ENCODE peak calls at places on chromosomes 4 and X, in nine cellular contexts. M, N, S, Q, O, W, A, Y and U are unnamed samples.

GRCh38 chrX:136789856-136790255 is 9.1 kb upstream of the ARHGEF6 start:
- DNase-seq in M (no peak), N (no peak), S (no peak), Q (no peak), O (no peak), W (no peak), A (no peak), Y (no peak), U (no peak)

GRCh38 chr4:52853351-52853750 is 8.8 kb upstream of the RASL11B start:
- DNase-seq in M (no peak), N (no peak), S (no peak), Q (no peak), O (no peak), W (no peak), A (no peak), Y (no peak), U (no peak)

GRCh38 chrX:43557792-43558191 is 98.3 kb upstream of the MAOA start:
- DNase-seq in M (peak), N (peak), S (peak), Q (peak), O (peak), W (peak), A (peak), Y (peak), U (no peak)

GRCh38 chr4:61294001-61294400 is 93.9 kb downstream of the ADGRL3 start:
- DNase-seq in M (no peak), N (no peak), S (no peak), Q (no peak), O (no peak), W (no peak), A (peak), Y (no peak), U (no peak)

GRCh38 chr4:94533405-94534223 is 81.9 kb downstream of the PDLIM5 start:
- DNase-seq in M (no peak), N (no peak), S (peak), Q (no peak), O (no peak), W (no peak), A (no peak), Y (no peak), U (no peak)

GRCh38 chr4:131650951-131651350 is 1498.1 kb upstream of the PCDH10 start:
- DNase-seq in M (no peak), N (no peak), S (no peak), Q (no peak), O (no peak), W (no peak), A (no peak), Y (no peak), U (no peak)

GRCh38 chr4:131258361-131258760 is 1890.7 kb upstream of the PCDH10 start:
- DNase-seq in M (no peak), N (no peak), S (no peak), Q (no peak), O (no peak), W (no peak), A (no peak), Y (no peak), U (no peak)

GRCh38 chr4:176451441-176451840 is 131.7 kb downstream of the SPCS3 start:
- DNase-seq in M (no peak), N (no peak), S (no peak), Q (no peak), O (no peak), W (no peak), A (no peak), Y (no peak), U (no peak)

GRCh38 chrX:129771266-129771995 is 8.3 kb upstream of the SASH3 start:
- DNase-seq in M (no peak), N (no peak), S (no peak), Q (no peak), O (no peak), W (no peak), A (no peak), Y (no peak), U (no peak)

GRCh38 chr4:70938087-70938486 is 35.9 kb downstream of the MOB1B start:
- DNase-seq in M (no peak), N (no peak), S (no peak), Q (no peak), O (peak), W (no peak), A (no peak), Y (no peak), U (no peak)

DNA sequence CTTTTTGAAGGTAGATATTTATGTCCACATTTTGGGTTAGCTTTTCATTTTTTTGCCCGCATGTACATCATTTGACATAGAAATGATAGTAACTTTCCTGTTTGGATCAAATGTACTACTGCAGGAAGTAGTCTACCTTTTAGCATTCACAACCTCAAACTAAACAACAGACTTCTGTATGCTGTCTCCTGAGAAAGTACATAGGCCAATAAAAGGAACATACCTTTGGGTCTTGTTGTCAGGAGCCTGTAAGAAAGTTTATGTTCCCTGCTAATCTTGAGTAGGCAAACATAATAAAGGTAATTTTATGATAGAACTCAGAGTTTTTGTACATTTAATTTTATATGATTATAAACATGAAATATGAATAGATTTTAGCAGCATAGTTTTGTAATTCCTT is 54.2 kb downstream of the STAG2 start:
- DNase-seq in M (no peak), N (no peak), S (no peak), Q (no peak), O (no peak), W (no peak), A (no peak), Y (no peak), U (no peak)
- TF ChIP-seq POLR2AphosphoS5 in M (no peak), N (no peak), S (no peak), Q (no peak), O (no peak), W (no peak), A (no peak), Y (no peak), U (no peak)

GRCh38 chr4:118994030-118994429 is 105.4 kb downstream of the SYNPO2 start:
- DNase-seq in M (peak), N (no peak), S (no peak), Q (no peak), O (no peak), W (peak), A (no peak), Y (no peak), U (no peak)
- TF ChIP-seq POLR2AphosphoS5 in M (peak), N (no peak), S (no peak), Q (no peak), O (no peak), W (peak), A (no peak), Y (no peak), U (no peak)

GRCh38 chr4:15457401-15458201 is 12.1 kb upstream of the CC2D2A start:
- DNase-seq in M (no peak), N (no peak), S (peak), Q (peak), O (peak), W (no peak), A (no peak), Y (no peak), U (peak)

GRCh38 chr4:15451866-15452765 is 17.6 kb upstream of the CC2D2A start:
- DNase-seq in M (peak), N (no peak), S (no peak), Q (no peak), O (no peak), W (no peak), A (no peak), Y (no peak), U (no peak)

GRCh38 chr4:15459706-15460105 is 10.0 kb upstream of the CC2D2A start:
- DNase-seq in M (no peak), N (no peak), S (no peak), Q (no peak), O (no peak), W (no peak), A (no peak), Y (no peak), U (no peak)

GRCh38 chr4:15451181-15451865 is 18.4 kb upstream of the CC2D2A start:
- DNase-seq in M (no peak), N (no peak), S (peak), Q (no peak), O (no peak), W (no peak), A (no peak), Y (no peak), U (no peak)

GRCh38 chr4:15455290-15455689 is 14.4 kb upstream of the CC2D2A start:
- DNase-seq in M (peak), N (no peak), S (no peak), Q (no peak), O (no peak), W (peak), A (peak), Y (no peak), U (no peak)
- TF ChIP-seq POLR2AphosphoS5 in M (peak), N (no peak), S (no peak), Q (no peak), O (no peak), W (no peak), A (peak), Y (no peak), U (no peak)

GRCh38 chrX:16603822-16604221 is 46.1 kb upstream of the S100G start:
- DNase-seq in M (no peak), N (no peak), S (peak), Q (no peak), O (no peak), W (no peak), A (no peak), Y (no peak), U (no peak)

GRCh38 chrX:16604300-16604699 is 45.7 kb upstream of the S100G start:
- DNase-seq in M (no peak), N (no peak), S (peak), Q (no peak), O (no peak), W (no peak), A (no peak), Y (no peak), U (no peak)

GRCh38 chrX:16606142-16606720 is 43.7 kb upstream of the S100G start:
- DNase-seq in M (no peak), N (no peak), S (no peak), Q (no peak), O (no peak), W (no peak), A (no peak), Y (no peak), U (no peak)

DNA sequence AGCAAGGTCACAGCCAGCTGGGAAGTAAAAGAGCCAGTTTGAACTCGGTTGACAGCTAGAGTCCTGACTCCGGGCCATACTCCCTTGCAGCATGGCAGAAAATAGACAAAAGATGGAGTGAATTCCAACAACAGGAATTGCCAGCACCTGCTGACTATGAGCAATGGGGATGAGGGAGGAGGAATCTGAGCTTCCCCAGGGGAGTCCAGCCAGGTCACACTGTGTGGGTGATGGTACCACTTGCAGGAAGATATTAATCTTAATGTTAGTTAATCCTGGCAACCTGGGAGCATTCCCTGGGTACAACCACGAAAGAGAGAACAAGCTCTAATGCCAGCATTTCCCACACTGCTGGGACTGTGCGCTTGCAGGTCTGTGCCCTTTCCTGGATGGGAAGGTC is 48.1 kb upstream of the S100G start:
- DNase-seq in M (no peak), N (no peak), S (no peak), Q (no peak), O (no peak), W (no peak), A (no peak), Y (no peak), U (no peak)
- TF ChIP-seq POLR2AphosphoS5 in M (no peak), N (no peak), S (no peak), Q (no peak), O (no peak), W (no peak), A (no peak), Y (no peak), U (no peak)

GRCh38 chrX:13092455-13092941 is 48.1 kb upstream of the FAM9C start:
- DNase-seq in M (peak), N (no peak), S (no peak), Q (peak), O (no peak), W (peak), A (peak), Y (no peak), U (no peak)
- TF ChIP-seq POLR2AphosphoS5 in M (no peak), N (no peak), S (no peak), Q (no peak), O (no peak), W (peak), A (no peak), Y (no peak), U (no peak)

GRCh38 chrX:118614150-118614549 is 113.3 kb upstream of the IL13RA1 start:
- DNase-seq in M (no peak), N (no peak), S (no peak), Q (no peak), O (no peak), W (no peak), A (no peak), Y (no peak), U (no peak)

GRCh38 chrX:118612290-118612689 is 115.1 kb upstream of the IL13RA1 start:
- DNase-seq in M (no peak), N (no peak), S (no peak), Q (no peak), O (no peak), W (no peak), A (no peak), Y (no peak), U (no peak)

GRCh38 chrX:118615141-118615540 is 112.3 kb upstream of the IL13RA1 start:
- DNase-seq in M (no peak), N (no peak), S (no peak), Q (no peak), O (no peak), W (no peak), A (no peak), Y (no peak), U (no peak)
- TF ChIP-seq POLR2AphosphoS5 in M (no peak), N (no peak), S (no peak), Q (no peak), O (no peak), W (no peak), A (no peak), Y (no peak), U (no peak)

DNA sequence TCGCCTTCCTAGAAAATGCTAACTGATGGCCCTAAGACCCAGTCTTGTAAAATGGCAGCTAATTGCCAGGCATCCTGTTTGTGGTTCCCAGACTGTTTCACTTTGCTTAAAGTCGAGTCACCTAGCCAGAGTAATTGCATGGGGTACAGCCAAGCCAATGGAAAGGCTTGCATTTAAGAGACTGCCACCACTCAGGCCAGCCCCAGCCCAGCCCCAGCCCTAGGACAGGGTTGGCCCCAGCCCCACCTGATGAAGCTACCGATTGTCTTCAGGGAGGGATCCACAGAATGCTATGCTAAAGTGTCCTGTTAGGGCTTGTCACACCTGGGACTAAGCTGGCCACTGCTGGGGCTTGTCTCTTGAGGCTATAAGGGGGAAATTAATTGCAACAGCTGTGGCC is 194.6 kb upstream of the KLF3 start:
- DNase-seq in M (no peak), N (no peak), S (no peak), Q (no peak), O (no peak), W (no peak), A (no peak), Y (no peak), U (no peak)
- TF ChIP-seq POLR2AphosphoS5 in M (no peak), N (no peak), S (no peak), Q (no peak), O (no peak), W (no peak), A (no peak), Y (no peak), U (no peak)

GRCh38 chr4:25913851-25914669 is at the start of gene SMIM20:
- DNase-seq in M (peak), N (peak), S (peak), Q (peak), O (peak), W (peak), A (peak), Y (peak), U (no peak)
- TF ChIP-seq POLR2AphosphoS5 in M (peak), N (peak), S (peak), Q (peak), O (peak), W (peak), A (peak), Y (peak), U (peak)

GRCh38 chr4:185738038-185738552 is 73.9 kb downstream of the SORBS2 start:
- DNase-seq in M (peak), N (no peak), S (peak), Q (no peak), O (no peak), W (no peak), A (no peak), Y (no peak), U (no peak)
- TF ChIP-seq POLR2AphosphoS5 in M (no peak), N (no peak), S (no peak), Q (no peak), O (no peak), W (no peak), A (peak), Y (no peak), U (no peak)

GRCh38 chr4:13611283-13611842 is 16.2 kb downstream of the BOD1L1 start:
- DNase-seq in M (no peak), N (no peak), S (no peak), Q (peak), O (no peak), W (peak), A (no peak), Y (no peak), U (no peak)
- TF ChIP-seq POLR2AphosphoS5 in M (peak), N (no peak), S (no peak), Q (peak), O (no peak), W (no peak), A (no peak), Y (no peak), U (no peak)